ENCODE peak calls at places on chromosome 5, in seven cellular contexts. One of them, this sample, is unnamed.

GRCh38 chr5:35443803-35444595 is 173.7 kb upstream of the SPEF2 start:
- DNase-seq in endothelial cell: no peak
- DNase-seq in astrocyte of the cerebellum: no peak
- DNase-seq in suprapubic skin: no peak
- DNase-seq in left ventricle myocardium inferior: no peak
- DNase-seq in natural killer cell: no peak
- DNase-seq in chondrocyte: no peak
- DNase-seq in this sample: no peak

GRCh38 chr5:54608423-54609085 is 91.0 kb downstream of the SNX18 start:
- DNase-seq in astrocyte of the cerebellum: no peak
- DNase-seq in left ventricle myocardium inferior: no peak
- DNase-seq in endothelial cell: no peak
- DNase-seq in natural killer cell: no peak
- DNase-seq in suprapubic skin: no peak
- DNase-seq in chondrocyte: no peak
- DNase-seq in this sample: no peak

GRCh38 chr5:154646841-154647759 is 108.1 kb upstream of the LARP1 start:
- DNase-seq in endothelial cell: peak; percentile 14
- DNase-seq in left ventricle myocardium inferior: peak; percentile 38
- DNase-seq in suprapubic skin: no peak
- DNase-seq in natural killer cell: no peak
- DNase-seq in astrocyte of the cerebellum: no peak
- DNase-seq in chondrocyte: peak; percentile 70
- DNase-seq in this sample: no peak

GRCh38 chr5:171953860-171954701 is 52.4 kb downstream of the FBXW11 start:
- DNase-seq in endothelial cell: no peak
- DNase-seq in natural killer cell: no peak
- DNase-seq in suprapubic skin: no peak
- DNase-seq in chondrocyte: no peak
- DNase-seq in astrocyte of the cerebellum: peak; percentile 24
- DNase-seq in left ventricle myocardium inferior: no peak
- DNase-seq in this sample: no peak

GRCh38 chr5:109743770-109744212 is 54.1 kb downstream of the MAN2A1 start:
- DNase-seq in chondrocyte: no peak
- DNase-seq in natural killer cell: no peak
- DNase-seq in left ventricle myocardium inferior: no peak
- DNase-seq in astrocyte of the cerebellum: peak; percentile 77
- DNase-seq in suprapubic skin: no peak
- DNase-seq in endothelial cell: no peak
- DNase-seq in this sample: no peak

GRCh38 chr5:177099422-177100093 is 12.8 kb downstream of the FGFR4 start:
- DNase-seq in chondrocyte: no peak
- DNase-seq in suprapubic skin: no peak
- DNase-seq in endothelial cell: no peak
- DNase-seq in left ventricle myocardium inferior: no peak
- DNase-seq in natural killer cell: no peak
- DNase-seq in astrocyte of the cerebellum: no peak
- DNase-seq in this sample: no peak

GRCh38 chr5:149473441-149473840 is 77.8 kb downstream of the CSNK1A1 start:
- DNase-seq in left ventricle myocardium inferior: no peak
- DNase-seq in suprapubic skin: no peak
- DNase-seq in endothelial cell: no peak
- DNase-seq in natural killer cell: no peak
- DNase-seq in astrocyte of the cerebellum: no peak
- DNase-seq in chondrocyte: no peak
- DNase-seq in this sample: no peak

GRCh38 chr5:125453011-125453410 is 706.6 kb upstream of the ZNF608 start:
- DNase-seq in endothelial cell: no peak
- DNase-seq in astrocyte of the cerebellum: no peak
- DNase-seq in left ventricle myocardium inferior: no peak
- DNase-seq in chondrocyte: no peak
- DNase-seq in suprapubic skin: no peak
- DNase-seq in natural killer cell: no peak
- DNase-seq in this sample: no peak

GRCh38 chr5:92559331-92559730 is 1021.7 kb downstream of the NR2F1-AS1 start:
- DNase-seq in natural killer cell: no peak
- DNase-seq in left ventricle myocardium inferior: no peak
- DNase-seq in suprapubic skin: no peak
- DNase-seq in endothelial cell: no peak
- DNase-seq in chondrocyte: no peak
- DNase-seq in astrocyte of the cerebellum: no peak
- DNase-seq in this sample: no peak

GRCh38 chr5:140221697-140222223 is 46.8 kb downstream of the CYSTM1 start:
- DNase-seq in natural killer cell: no peak
- DNase-seq in chondrocyte: no peak
- DNase-seq in endothelial cell: no peak
- DNase-seq in astrocyte of the cerebellum: peak; percentile 52
- DNase-seq in suprapubic skin: no peak
- DNase-seq in left ventricle myocardium inferior: no peak
- DNase-seq in this sample: no peak

GRCh38 chr5:57505640-57506039 is 23.0 kb upstream of the ACTBL2 start:
- DNase-seq in natural killer cell: no peak
- DNase-seq in chondrocyte: no peak
- DNase-seq in left ventricle myocardium inferior: no peak
- DNase-seq in suprapubic skin: no peak
- DNase-seq in astrocyte of the cerebellum: no peak
- DNase-seq in endothelial cell: no peak
- DNase-seq in this sample: no peak

GRCh38 chr5:146962801-146963355 is 84.3 kb upstream of the PPP2R2B start:
- DNase-seq in endothelial cell: no peak
- DNase-seq in suprapubic skin: no peak
- DNase-seq in left ventricle myocardium inferior: no peak
- DNase-seq in chondrocyte: no peak
- DNase-seq in natural killer cell: no peak
- DNase-seq in astrocyte of the cerebellum: peak; percentile 12
- DNase-seq in this sample: no peak

GRCh38 chr5:103362211-103362610 is 103.6 kb downstream of the MACIR start:
- DNase-seq in natural killer cell: no peak
- DNase-seq in astrocyte of the cerebellum: no peak
- DNase-seq in suprapubic skin: no peak
- DNase-seq in left ventricle myocardium inferior: no peak
- DNase-seq in chondrocyte: no peak
- DNase-seq in endothelial cell: no peak
- DNase-seq in this sample: no peak

GRCh38 chr5:10762776-10763500 is 1.9 kb upstream of the DAP start:
- DNase-seq in endothelial cell: no peak
- DNase-seq in astrocyte of the cerebellum: no peak
- DNase-seq in left ventricle myocardium inferior: no peak
- DNase-seq in suprapubic skin: no peak
- DNase-seq in chondrocyte: no peak
- DNase-seq in natural killer cell: no peak
- DNase-seq in this sample: no peak

GRCh38 chr5:51832934-51833470 is 449.8 kb downstream of the ISL1 start:
- DNase-seq in suprapubic skin: no peak
- DNase-seq in natural killer cell: no peak
- DNase-seq in left ventricle myocardium inferior: no peak
- DNase-seq in chondrocyte: no peak
- DNase-seq in endothelial cell: no peak
- DNase-seq in astrocyte of the cerebellum: no peak
- DNase-seq in this sample: no peak

GRCh38 chr5:14268236-14268701 is 125.1 kb downstream of the TRIO start:
- DNase-seq in natural killer cell: no peak
- DNase-seq in chondrocyte: no peak
- DNase-seq in astrocyte of the cerebellum: no peak
- DNase-seq in suprapubic skin: no peak
- DNase-seq in endothelial cell: no peak
- DNase-seq in left ventricle myocardium inferior: no peak
- DNase-seq in this sample: no peak

GRCh38 chr5:178392386-178392785 is 159.8 kb upstream of the PHYKPL start:
- DNase-seq in endothelial cell: no peak
- DNase-seq in astrocyte of the cerebellum: no peak
- DNase-seq in chondrocyte: peak; percentile 34
- DNase-seq in left ventricle myocardium inferior: no peak
- DNase-seq in natural killer cell: no peak
- DNase-seq in suprapubic skin: peak; percentile 20
- DNase-seq in this sample: no peak

GRCh38 chr5:6419340-6419852 is 29.3 kb upstream of the UBE2QL1 start:
- DNase-seq in astrocyte of the cerebellum: no peak
- DNase-seq in endothelial cell: no peak
- DNase-seq in natural killer cell: no peak
- DNase-seq in suprapubic skin: no peak
- DNase-seq in chondrocyte: no peak
- DNase-seq in left ventricle myocardium inferior: no peak
- DNase-seq in this sample: no peak

GRCh38 chr5:133309981-133310630 is 258.3 kb downstream of the HSPA4 start:
- DNase-seq in natural killer cell: no peak
- DNase-seq in endothelial cell: no peak
- DNase-seq in chondrocyte: no peak
- DNase-seq in astrocyte of the cerebellum: no peak
- DNase-seq in left ventricle myocardium inferior: no peak
- DNase-seq in suprapubic skin: no peak
- DNase-seq in this sample: no peak

GRCh38 chr5:177083351-177083750 is 3.4 kb upstream of the FGFR4 start:
- DNase-seq in astrocyte of the cerebellum: no peak
- DNase-seq in endothelial cell: no peak
- DNase-seq in natural killer cell: no peak
- DNase-seq in left ventricle myocardium inferior: no peak
- DNase-seq in suprapubic skin: no peak
- DNase-seq in chondrocyte: no peak
- DNase-seq in this sample: no peak

GRCh38 chr5:32087086-32088082 is 86.7 kb downstream of the GOLPH3 start:
- DNase-seq in astrocyte of the cerebellum: no peak
- DNase-seq in chondrocyte: no peak
- DNase-seq in endothelial cell: no peak
- DNase-seq in left ventricle myocardium inferior: no peak
- DNase-seq in suprapubic skin: peak; percentile 59
- DNase-seq in natural killer cell: no peak
- DNase-seq in this sample: no peak

GRCh38 chr5:64509798-64510197 is 4.0 kb downstream of the RGS7BP start:
- DNase-seq in astrocyte of the cerebellum: no peak
- DNase-seq in natural killer cell: no peak
- DNase-seq in left ventricle myocardium inferior: no peak
- DNase-seq in endothelial cell: no peak
- DNase-seq in chondrocyte: no peak
- DNase-seq in suprapubic skin: no peak
- DNase-seq in this sample: no peak

GRCh38 chr5:125559296-125559695 is 812.9 kb upstream of the ZNF608 start:
- DNase-seq in suprapubic skin: no peak
- DNase-seq in astrocyte of the cerebellum: peak; percentile 87
- DNase-seq in endothelial cell: no peak
- DNase-seq in chondrocyte: no peak
- DNase-seq in natural killer cell: no peak
- DNase-seq in left ventricle myocardium inferior: no peak
- DNase-seq in this sample: no peak

GRCh38 chr5:154267516-154267915 is 77.0 kb downstream of the GALNT10 start:
- DNase-seq in left ventricle myocardium inferior: no peak
- DNase-seq in endothelial cell: no peak
- DNase-seq in chondrocyte: no peak
- DNase-seq in suprapubic skin: no peak
- DNase-seq in natural killer cell: no peak
- DNase-seq in astrocyte of the cerebellum: no peak
- DNase-seq in this sample: no peak

GRCh38 chr5:81826128-81826527 is 75.2 kb upstream of the SSBP2 start:
- DNase-seq in suprapubic skin: no peak
- DNase-seq in astrocyte of the cerebellum: no peak
- DNase-seq in left ventricle myocardium inferior: no peak
- DNase-seq in chondrocyte: no peak
- DNase-seq in endothelial cell: no peak
- DNase-seq in natural killer cell: no peak
- DNase-seq in this sample: no peak

GRCh38 chr5:1033606-1034420 is 25.2 kb downstream of the NKD2 start:
- DNase-seq in astrocyte of the cerebellum: no peak
- DNase-seq in endothelial cell: no peak
- DNase-seq in chondrocyte: peak; percentile 51
- DNase-seq in natural killer cell: no peak
- DNase-seq in left ventricle myocardium inferior: peak; percentile 8
- DNase-seq in suprapubic skin: peak; percentile 68
- DNase-seq in this sample: peak; percentile 12

GRCh38 chr5:1031306-1031959 is 22.8 kb downstream of the NKD2 start:
- DNase-seq in suprapubic skin: peak; percentile 69
- DNase-seq in endothelial cell: no peak
- DNase-seq in astrocyte of the cerebellum: no peak
- DNase-seq in natural killer cell: no peak
- DNase-seq in chondrocyte: peak; percentile 66
- DNase-seq in left ventricle myocardium inferior: peak; percentile 7
- DNase-seq in this sample: peak; percentile 9

GRCh38 chr5:1032011-1032410 is 23.4 kb downstream of the NKD2 start:
- DNase-seq in astrocyte of the cerebellum: no peak
- DNase-seq in chondrocyte: peak; percentile 81
- DNase-seq in suprapubic skin: peak; percentile 74
- DNase-seq in left ventricle myocardium inferior: peak; percentile 11
- DNase-seq in endothelial cell: no peak
- DNase-seq in natural killer cell: no peak
- DNase-seq in this sample: peak; percentile 7

GRCh38 chr5:1033178-1033577 is 24.6 kb downstream of the NKD2 start:
- DNase-seq in endothelial cell: no peak
- DNase-seq in chondrocyte: peak; percentile 81
- DNase-seq in astrocyte of the cerebellum: no peak
- DNase-seq in left ventricle myocardium inferior: peak; percentile 8
- DNase-seq in suprapubic skin: peak; percentile 64
- DNase-seq in natural killer cell: no peak
- DNase-seq in this sample: no peak

GRCh38 chr5:1032551-1033027 is 24.0 kb downstream of the NKD2 start:
- DNase-seq in left ventricle myocardium inferior: peak; percentile 5
- DNase-seq in natural killer cell: no peak
- DNase-seq in endothelial cell: no peak
- DNase-seq in astrocyte of the cerebellum: no peak
- DNase-seq in suprapubic skin: peak; percentile 45
- DNase-seq in chondrocyte: peak; percentile 76
- DNase-seq in this sample: peak; percentile 7
- TF ChIP-seq CTCF in left ventricle myocardium inferior: no peak
- TF ChIP-seq CTCF in natural killer cell: no peak
- TF ChIP-seq CTCF in endothelial cell: no peak
- TF ChIP-seq CTCF in astrocyte of the cerebellum: no peak
- TF ChIP-seq CTCF in suprapubic skin: no peak
- TF ChIP-seq CTCF in chondrocyte: no peak
- TF ChIP-seq CTCF in this sample: no peak

DNA sequence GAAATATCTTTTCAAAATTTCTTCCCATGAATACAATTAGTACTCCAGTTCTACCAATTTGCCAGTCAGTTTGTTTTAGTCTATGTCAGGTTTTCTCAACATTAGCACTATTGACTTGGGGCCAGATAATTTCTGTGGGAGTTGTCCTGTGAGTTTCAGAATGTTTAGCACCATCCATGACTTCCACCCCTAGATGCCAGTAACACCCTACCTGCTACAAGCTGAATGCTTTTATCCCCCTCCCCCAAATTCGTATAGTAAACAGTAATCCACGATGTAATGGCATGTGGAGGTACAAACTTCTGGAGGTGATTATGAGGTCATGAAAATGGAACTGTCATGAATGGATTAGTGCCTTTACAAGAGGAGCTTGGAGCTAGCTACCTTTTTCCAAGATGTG is 420.0 kb downstream of the CDH18 start:
- DNase-seq in endothelial cell: no peak
- DNase-seq in chondrocyte: no peak
- DNase-seq in suprapubic skin: no peak
- DNase-seq in astrocyte of the cerebellum: no peak
- DNase-seq in natural killer cell: no peak
- DNase-seq in left ventricle myocardium inferior: no peak
- DNase-seq in this sample: no peak
- TF ChIP-seq CTCF in endothelial cell: no peak
- TF ChIP-seq CTCF in chondrocyte: no peak
- TF ChIP-seq CTCF in suprapubic skin: no peak
- TF ChIP-seq CTCF in astrocyte of the cerebellum: no peak
- TF ChIP-seq CTCF in natural killer cell: no peak
- TF ChIP-seq CTCF in left ventricle myocardium inferior: no peak
- TF ChIP-seq CTCF in this sample: no peak

GRCh38 chr5:36876965-36877666 is 547 bp downstream of the NIPBL start:
- DNase-seq in chondrocyte: peak; percentile 92
- DNase-seq in suprapubic skin: peak; percentile 87
- DNase-seq in natural killer cell: peak; percentile 60
- DNase-seq in left ventricle myocardium inferior: peak; percentile 70
- DNase-seq in astrocyte of the cerebellum: no peak
- DNase-seq in endothelial cell: peak; percentile 64
- DNase-seq in this sample: no peak
- TF ChIP-seq CTCF in chondrocyte: no peak
- TF ChIP-seq CTCF in suprapubic skin: no peak
- TF ChIP-seq CTCF in natural killer cell: no peak
- TF ChIP-seq CTCF in left ventricle myocardium inferior: peak; percentile 15
- TF ChIP-seq CTCF in astrocyte of the cerebellum: no peak
- TF ChIP-seq CTCF in endothelial cell: no peak
- TF ChIP-seq CTCF in this sample: no peak

GRCh38 chr5:99320461-99320860 is 391.7 kb upstream of the CHD1 start:
- DNase-seq in suprapubic skin: no peak
- DNase-seq in left ventricle myocardium inferior: no peak
- DNase-seq in astrocyte of the cerebellum: no peak
- DNase-seq in endothelial cell: peak; percentile 16
- DNase-seq in natural killer cell: no peak
- DNase-seq in chondrocyte: no peak
- DNase-seq in this sample: no peak
- TF ChIP-seq CTCF in suprapubic skin: no peak
- TF ChIP-seq CTCF in left ventricle myocardium inferior: no peak
- TF ChIP-seq CTCF in astrocyte of the cerebellum: no peak
- TF ChIP-seq CTCF in endothelial cell: no peak
- TF ChIP-seq CTCF in natural killer cell: no peak
- TF ChIP-seq CTCF in chondrocyte: no peak
- TF ChIP-seq CTCF in this sample: peak; percentile 48